ENCODE peak calls at places on chromosome 21, in six cellular contexts. C, B, X, N, U and Q are unnamed samples.

GRCh38 chr21:46161800-46162592 is 6.6 kb upstream of the FTCD start:
- DNase-seq in B (no peak), C (no peak), X (no peak), N (no peak), U (no peak), Q (peak; percentile 14)

GRCh38 chr21:36630485-36631206 is 68.3 kb upstream of the SIM2 start:
- DNase-seq in X (peak; percentile 80), B (peak; percentile 81), N (peak; percentile 64), C (peak; percentile 77), U (peak; percentile 34), Q (peak; percentile 49)

GRCh38 chr21:32381571-32381970 is 11.2 kb downstream of the URB1 start:
- DNase-seq in C (no peak), N (no peak), U (no peak), B (no peak), X (no peak), Q (no peak)

GRCh38 chr21:26966360-26966977 is 419 bp downstream of the ADAMTS5 start:
- DNase-seq in X (no peak), B (peak; percentile 52), N (no peak), C (no peak), U (no peak), Q (no peak)

GRCh38 chr21:40324389-40324788 is 457.2 kb downstream of the PCP4 start:
- DNase-seq in C (no peak), B (no peak), U (no peak), X (no peak), N (no peak), Q (no peak)

GRCh38 chr21:36347278-36347961 is 27.4 kb downstream of the MORC3 start:
- DNase-seq in C (no peak), N (no peak), B (no peak), X (no peak), U (no peak), Q (no peak)

GRCh38 chr21:29187939-29188338 is 57.5 kb downstream of the MAP3K7CL start:
- DNase-seq in B (no peak), X (no peak), C (no peak), U (no peak), N (no peak), Q (no peak)

GRCh38 chr21:45932922-45933502 is 48.6 kb upstream of the COL6A1 start:
- DNase-seq in U (no peak), B (no peak), C (no peak), N (no peak), X (peak; percentile 29), Q (no peak)

GRCh38 chr21:23837564-23837963 is 1769.7 kb downstream of the MRPL39 start:
- DNase-seq in C (no peak), U (no peak), X (no peak), B (no peak), N (no peak), Q (no peak)

GRCh38 chr21:35394634-35395369 is 345.7 kb upstream of the RUNX1 start:
- DNase-seq in B (no peak), C (no peak), U (no peak), X (no peak), N (no peak), Q (no peak)

GRCh38 chr21:36639769-36640168 is 59.1 kb upstream of the SIM2 start:
- DNase-seq in B (no peak), X (no peak), U (no peak), C (no peak), N (no peak), Q (no peak)

GRCh38 chr21:31875424-31876097 is 2.7 kb downstream of the HUNK start:
- DNase-seq in C (no peak), N (no peak), X (no peak), B (no peak), U (no peak), Q (no peak)

GRCh38 chr21:21163904-21164303 is 165.7 kb downstream of the NCAM2 start:
- DNase-seq in B (peak; percentile 78), X (peak; percentile 36), N (no peak), C (peak; percentile 19), U (peak; percentile 1), Q (peak; percentile 33)

GRCh38 chr21:33229776-33230517 is at the start of gene IFNAR2:
- DNase-seq in X (peak; percentile 79), U (peak; percentile 67), B (peak; percentile 88), C (peak; percentile 96), N (peak; percentile 62), Q (peak; percentile 37)

GRCh38 chr21:31476551-31477120 is 132.6 kb upstream of the TIAM1 start:
- DNase-seq in C (no peak), X (no peak), B (no peak), U (no peak), N (no peak), Q (no peak)

GRCh38 chr21:37292946-37293345 is 25.8 kb upstream of the VPS26C start:
- DNase-seq in B (no peak), N (no peak), X (no peak), C (no peak), U (no peak), Q (no peak)

GRCh38 chr21:44286086-44286715 is 525 bp downstream of the AIRE start:
- DNase-seq in X (no peak), C (no peak), B (no peak), U (no peak), N (no peak), Q (no peak)

GRCh38 chr21:33578959-33579542 is 9.4 kb downstream of the DONSON start:
- DNase-seq in X (no peak), B (no peak), U (no peak), N (no peak), C (no peak), Q (no peak)

GRCh38 chr21:36689324-36689723 is 9.6 kb upstream of the SIM2 start:
- DNase-seq in C (no peak), N (no peak), U (no peak), B (no peak), X (no peak), Q (no peak)

GRCh38 chr21:27132270-27132669 is 165.4 kb upstream of the ADAMTS5 start:
- DNase-seq in N (no peak), U (no peak), C (no peak), X (no peak), B (peak; percentile 15), Q (no peak)

GRCh38 chr21:43600642-43601397 is 58.5 kb downstream of the HSF2BP start:
- DNase-seq in N (no peak), C (no peak), U (no peak), B (no peak), X (no peak), Q (no peak)

GRCh38 chr21:42125571-42126544 is 54.7 kb downstream of the UMODL1 start:
- DNase-seq in U (no peak), B (no peak), N (no peak), C (no peak), X (no peak), Q (no peak)

GRCh38 chr21:29085106-29085752 is 11.8 kb upstream of the CCT8 start:
- DNase-seq in X (no peak), N (no peak), U (no peak), B (no peak), C (no peak), Q (no peak)

GRCh38 chr21:41559658-41560599 is 52.0 kb upstream of the TMPRSS2 start:
- DNase-seq in N (no peak), U (no peak), B (no peak), C (peak; percentile 55), X (no peak), Q (no peak)

GRCh38 chr21:41761211-41762181 is 5.4 kb downstream of the RIPK4 start:
- DNase-seq in X (no peak), C (no peak), U (no peak), N (no peak), B (peak; percentile 51), Q (no peak)

GRCh38 chr21:46096596-46096981 is 1.3 kb upstream of the COL6A2 start:
- DNase-seq in C (peak; percentile 22), B (no peak), N (no peak), X (no peak), U (no peak), Q (peak; percentile 10)

GRCh38 chr21:33976082-33976979 is 60.7 kb upstream of the ATP5PO start:
- DNase-seq in C (peak; percentile 71), U (peak; percentile 46), B (peak; percentile 70), N (no peak), X (peak; percentile 79), Q (no peak)

GRCh38 chr21:36964832-36965719 is 1.4 kb downstream of the HLCS start:
- DNase-seq in N (no peak), X (no peak), C (no peak), B (no peak), U (no peak), Q (no peak)

GRCh38 chr21:32442566-32443318 is 30.2 kb downstream of the EVA1C start:
- DNase-seq in U (no peak), N (no peak), C (no peak), X (no peak), B (no peak), Q (no peak)

GRCh38 chr21:29238052-29238966 is 60.4 kb upstream of the BACH1 start:
- DNase-seq in X (no peak), C (no peak), B (no peak), U (no peak), N (no peak), Q (no peak)

GRCh38 chr21:34890724-34891609 is 158.1 kb downstream of the RUNX1 start:
- DNase-seq in C (peak; percentile 23), X (peak; percentile 40), U (no peak), N (no peak), B (peak; percentile 38), Q (no peak)

GRCh38 chr21:44901391-44902074 is 19.2 kb downstream of the ITGB2 start:
- DNase-seq in U (no peak), N (no peak), B (no peak), X (no peak), C (no peak), Q (no peak)

GRCh38 chr21:43323244-43324005 is 103.5 kb downstream of the SIK1 start:
- DNase-seq in U (no peak), C (no peak), X (no peak), B (no peak), N (no peak), Q (no peak)